ENCODE peak calls at places on chromosomes 1 and 21, in nine cellular contexts. A, O, T, L, V, Y, N, E and C are unnamed samples.
A peak's percentile ranks its signal among the peaks of the same experiment; 100 is the strongest.

GRCh38 chr1:245901037-245901436 is 606.0 kb downstream of the SMYD3 start:
- DNase-seq in A (no peak), O (peak; percentile 74), T (no peak), E (no peak), Y (no peak), L (no peak), N (no peak), V (no peak), C (no peak)

GRCh38 chr1:215082532-215083407 is at the start of gene KCNK2:
- DNase-seq in V (peak; percentile 44), Y (no peak), A (peak; percentile 62), L (no peak), E (peak; percentile 31), N (no peak), T (peak; percentile 70), O (no peak), C (no peak)

GRCh38 chr1:97084566-97084965 is 363.0 kb downstream of the PTBP2 start:
- DNase-seq in E (no peak), Y (no peak), V (no peak), T (no peak), L (no peak), A (no peak), O (no peak), N (no peak), C (no peak)

GRCh38 chr21:33268736-33269441 is 2.7 kb downstream of the IL10RB start:
- DNase-seq in Y (no peak), V (no peak), L (peak; percentile 47), O (no peak), T (no peak), N (peak; percentile 80), E (no peak), A (peak; percentile 73), C (no peak)

GRCh38 chr1:186858923-186859322 is 30.2 kb downstream of the PLA2G4A start:
- DNase-seq in E (no peak), O (no peak), L (no peak), V (no peak), Y (no peak), A (no peak), N (no peak), T (no peak), C (peak; percentile 19)

GRCh38 chr1:184635347-184636155 is 119.1 kb downstream of the EDEM3 start:
- DNase-seq in V (no peak), E (no peak), L (no peak), Y (no peak), N (no peak), T (no peak), A (no peak), O (peak; percentile 49), C (no peak)

GRCh38 chr1:151199860-151200581 is 1.7 kb downstream of the PIP5K1A start:
- DNase-seq in V (no peak), T (no peak), L (no peak), A (no peak), O (peak; percentile 94), Y (no peak), N (no peak), E (no peak), C (peak; percentile 19)

GRCh38 chr1:159088050-159088449 is 11.5 kb upstream of the AIM2 start:
- DNase-seq in T (no peak), E (no peak), V (no peak), O (peak; percentile 77), A (no peak), N (no peak), L (no peak), Y (no peak), C (no peak)

GRCh38 chr1:218874313-218874712 is 299.4 kb upstream of the LYPLAL1 start:
- DNase-seq in O (peak; percentile 93), T (no peak), Y (no peak), N (no peak), E (no peak), V (no peak), L (no peak), A (no peak), C (no peak)

GRCh38 chr21:28762357-28762735 is 230.3 kb downstream of the LTN1 start:
- DNase-seq in V (no peak), T (no peak), L (no peak), Y (no peak), O (no peak), N (no peak), E (no peak), A (no peak), C (no peak)

GRCh38 chr21:14877581-14878228 is 187.1 kb downstream of the NRIP1 start:
- DNase-seq in A (no peak), V (no peak), N (no peak), Y (no peak), L (no peak), E (no peak), O (peak; percentile 74), T (no peak), C (no peak)